ENCODE peak calls at places on chromosome 22, in five cellular contexts. One of them, this sample, is unnamed.

GRCh38 chr22:45731041-45731797 is 59.6 kb downstream of the ATXN10 start:
- DNase-seq in A549: peak
- DNase-seq in HepG2: no peak
- DNase-seq in K562: no peak
- DNase-seq in H1: no peak
- DNase-seq in this sample: peak

GRCh38 chr22:46598737-46599424 is 21.3 kb upstream of the GRAMD4 start:
- DNase-seq in H1: no peak
- DNase-seq in HepG2: no peak
- DNase-seq in A549: no peak
- DNase-seq in K562: no peak
- DNase-seq in this sample: peak

GRCh38 chr22:20043997-20044342 is 23.1 kb downstream of the TANGO2 start:
- DNase-seq in A549: no peak
- DNase-seq in K562: no peak
- DNase-seq in HepG2: no peak
- DNase-seq in H1: no peak
- DNase-seq in this sample: no peak

GRCh38 chr22:35542972-35543516 is 2.4 kb downstream of the RASD2 start:
- DNase-seq in H1: no peak
- DNase-seq in K562: no peak
- DNase-seq in HepG2: no peak
- DNase-seq in A549: no peak
- DNase-seq in this sample: no peak

GRCh38 chr22:23520875-23521441 is 59.1 kb downstream of the IGLL1 start:
- DNase-seq in K562: peak
- DNase-seq in HepG2: peak
- DNase-seq in A549: peak
- DNase-seq in H1: peak
- DNase-seq in this sample: peak

GRCh38 chr22:35517207-35517606 is 23.4 kb upstream of the RASD2 start:
- DNase-seq in K562: no peak
- DNase-seq in H1: no peak
- DNase-seq in HepG2: no peak
- DNase-seq in A549: no peak
- DNase-seq in this sample: no peak

GRCh38 chr22:45832180-45832579 is 144.8 kb downstream of the WNT7B start:
- DNase-seq in HepG2: no peak
- DNase-seq in H1: no peak
- DNase-seq in A549: no peak
- DNase-seq in K562: no peak
- DNase-seq in this sample: no peak

GRCh38 chr22:50702261-50702671 is 29.6 kb downstream of the SHANK3 start:
- DNase-seq in A549: no peak
- DNase-seq in H1: no peak
- DNase-seq in HepG2: no peak
- DNase-seq in K562: no peak
- DNase-seq in this sample: no peak

GRCh38 chr22:45207981-45208664 is 32.6 kb downstream of the KIAA0930 start:
- DNase-seq in HepG2: no peak
- DNase-seq in A549: no peak
- DNase-seq in K562: no peak
- DNase-seq in H1: no peak
- DNase-seq in this sample: peak

GRCh38 chr22:35620624-35621245 is 3.6 kb upstream of the MB start:
- DNase-seq in H1: no peak
- DNase-seq in A549: no peak
- DNase-seq in HepG2: no peak
- DNase-seq in K562: no peak
- DNase-seq in this sample: peak

GRCh38 chr22:28894320-28894719 is 10.9 kb downstream of the ZNRF3 start:
- DNase-seq in A549: no peak
- DNase-seq in K562: no peak
- DNase-seq in HepG2: no peak
- DNase-seq in H1: no peak
- DNase-seq in this sample: no peak
- TF ChIP-seq MAFK in A549: no peak
- TF ChIP-seq MAFK in K562: no peak
- TF ChIP-seq MAFK in HepG2: no peak
- TF ChIP-seq MAFK in H1: no peak
- TF ChIP-seq MAFK in this sample: no peak

GRCh38 chr22:25564320-25564978 is at the start of gene GRK3:
- DNase-seq in H1: peak
- DNase-seq in A549: peak
- DNase-seq in K562: peak
- DNase-seq in HepG2: no peak
- DNase-seq in this sample: peak
- TF ChIP-seq MAFK in H1: no peak
- TF ChIP-seq MAFK in A549: no peak
- TF ChIP-seq MAFK in K562: no peak
- TF ChIP-seq MAFK in HepG2: no peak
- TF ChIP-seq MAFK in this sample: no peak

DNA sequence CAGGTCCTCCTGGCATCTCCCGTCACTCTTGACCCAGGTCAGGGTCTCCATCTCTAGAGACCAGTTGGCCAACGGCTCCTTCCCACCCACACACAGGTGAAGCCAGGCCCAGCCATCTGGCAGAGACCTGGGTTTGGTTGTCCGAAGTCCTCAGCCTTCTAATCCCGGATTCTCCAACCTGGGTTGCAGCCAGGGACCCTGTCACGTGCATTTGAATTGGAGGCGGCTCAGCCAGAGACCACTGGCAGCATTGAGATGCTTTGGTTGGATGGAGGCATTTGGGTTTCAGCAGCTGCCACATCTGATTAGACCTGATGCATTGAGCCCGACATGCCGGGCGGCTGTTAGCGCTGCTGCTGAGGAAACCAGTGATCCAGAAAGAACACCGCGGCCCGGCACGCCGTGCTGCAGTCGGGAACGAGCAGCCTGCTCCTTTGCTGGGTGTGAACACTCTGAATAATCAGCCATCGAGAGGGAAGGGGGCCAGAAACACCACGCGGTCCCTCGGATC is 163.2 kb downstream of the BRD1 start:
- DNase-seq in H1: peak
- DNase-seq in HepG2: no peak
- DNase-seq in K562: no peak
- DNase-seq in A549: no peak
- DNase-seq in this sample: no peak
- TF ChIP-seq MAFK in H1: no peak
- TF ChIP-seq MAFK in HepG2: no peak
- TF ChIP-seq MAFK in K562: no peak
- TF ChIP-seq MAFK in A549: no peak
- TF ChIP-seq MAFK in this sample: no peak

DNA sequence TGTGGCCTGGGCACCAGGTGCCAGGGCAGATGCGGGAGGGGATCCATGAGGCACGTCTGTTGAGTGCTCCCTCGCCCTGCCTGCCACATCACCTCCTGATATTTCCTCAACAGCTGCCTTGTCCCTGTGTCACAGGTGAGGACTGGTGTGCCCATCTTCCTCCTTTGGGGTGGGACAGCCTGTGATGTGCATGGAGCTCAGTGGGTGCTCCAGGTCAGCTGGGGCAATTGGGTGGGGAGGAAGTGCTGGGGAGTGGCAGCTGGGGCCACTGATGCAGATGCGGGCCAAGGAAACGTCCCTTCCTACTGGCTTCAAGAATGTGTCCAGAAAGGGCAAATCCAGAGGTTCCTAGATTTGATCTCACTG is 83.6 kb downstream of the MORC2 start:
- DNase-seq in HepG2: no peak
- DNase-seq in H1: no peak
- DNase-seq in K562: no peak
- DNase-seq in A549: no peak
- DNase-seq in this sample: no peak
- TF ChIP-seq MAFK in HepG2: no peak
- TF ChIP-seq MAFK in H1: no peak
- TF ChIP-seq MAFK in K562: no peak
- TF ChIP-seq MAFK in A549: no peak
- TF ChIP-seq MAFK in this sample: no peak

This sample was measured in IMR-90.